ENCODE peak calls at places on chromosome 5, in four cellular contexts. I is stimulated activated CD4-positive, alpha-beta T cell treated with anti-CD3 and anti-CD28 coated beads, TNF-alpha, amount 100 ng/mL, for 1 hour; V is HepG2; W is NCI-H2029. D is an unnamed sample.

GRCh38 chr5:55668356-55668755 is 43.8 kb downstream of the SLC38A9 start:
- DNase-seq in I (no peak), W (no peak), V (no peak), D (no peak)

GRCh38 chr5:59757442-59757841 is 136.1 kb downstream of the PDE4D start:
- DNase-seq in I (no peak), V (no peak), W (no peak), D (no peak)

GRCh38 chr5:128579111-128579510 is 41.1 kb upstream of the FBN2 start:
- DNase-seq in V (no peak), I (no peak), W (no peak), D (no peak)

GRCh38 chr5:14166437-14166836 is 23.3 kb downstream of the TRIO start:
- DNase-seq in W (no peak), I (no peak), V (no peak), D (no peak)

GRCh38 chr5:180974612-180975315 is 13.9 kb upstream of the BTNL3 start:
- DNase-seq in W (no peak), V (no peak), I (no peak), D (no peak)

GRCh38 chr5:14246350-14247053 is 103.4 kb downstream of the TRIO start:
- DNase-seq in I (no peak), W (no peak), V (no peak), D (no peak)

GRCh38 chr5:172559004-172559932 is 81.8 kb upstream of the NEURL1B start:
- DNase-seq in W (no peak), V (no peak), I (no peak), D (no peak)

GRCh38 chr5:96522635-96523355 is 89.7 kb upstream of the PCSK1 start:
- DNase-seq in W (no peak), I (no peak), V (no peak), D (no peak)

GRCh38 chr5:179401-179800 is 11.9 kb upstream of the LRRC14B start:
- DNase-seq in W (no peak), V (no peak), I (no peak), D (no peak)

GRCh38 chr5:3600106-3600997 is 4.7 kb downstream of the IRX1 start:
- DNase-seq in V (no peak), I (no peak), W (no peak), D (no peak)

GRCh38 chr5:62168882-62169281 is 137.1 kb upstream of the KIF2A start:
- DNase-seq in I (no peak), V (no peak), W (no peak), D (no peak)

GRCh38 chr5:40796487-40796889 is 1.7 kb downstream of the PRKAA1 start:
- DNase-seq in I (no peak), W (no peak), V (no peak), D (no peak)

GRCh38 chr5:135210286-135211055 is 176.4 kb upstream of the PITX1 start:
- DNase-seq in V (no peak), I (no peak), W (no peak), D (no peak)

GRCh38 chr5:1834721-1835425 is 33.7 kb downstream of the NDUFS6 start:
- DNase-seq in I (no peak), V (no peak), W (no peak), D (no peak)

GRCh38 chr5:134141346-134142050 is 27.0 kb downstream of the TCF7 start:
- DNase-seq in I (no peak), W (no peak), V (no peak), D (no peak)

GRCh38 chr5:132099073-132099748 is 25.6 kb downstream of the CSF2 start:
- DNase-seq in I (peak; percentile 18), V (no peak), W (no peak), D (no peak)

GRCh38 chr5:40674661-40675235 is 5.0 kb upstream of the PTGER4 start:
- DNase-seq in W (no peak), V (no peak), I (no peak), D (no peak)

GRCh38 chr5:80246995-80247729 is 8.7 kb downstream of the SERINC5 start:
- DNase-seq in I (no peak), W (no peak), V (peak; percentile 73), D (no peak)

GRCh38 chr5:14038341-14038959 is 94.0 kb upstream of the DNAH5 start:
- DNase-seq in W (no peak), I (no peak), V (peak; percentile 32), D (no peak)

GRCh38 chr5:156824800-156825199 is 25.3 kb upstream of the PPP1R2B start:
- DNase-seq in I (no peak), V (peak; percentile 26), W (peak; percentile 79), D (no peak)

GRCh38 chr5:147259837-147260236 is 25.0 kb downstream of the STK32A start:
- DNase-seq in V (no peak), W (no peak), I (no peak), D (no peak)